ENCODE peak calls at places on chromosomes 4 and X, in ten cellular contexts. M, E, Z, H, G, Y, X, I, J and K are unnamed samples.

GRCh38 chr4:183142566-183143545 is 43.8 kb downstream of the WWC2 start:
- DNase-seq in I (no peak), Z (peak; percentile 80), J (no peak), H (no peak), Y (no peak), M (peak; percentile 94), E (peak; percentile 82), G (no peak), X (no peak), K (no peak)

GRCh38 chr4:7879127-7879526 is 60.5 kb downstream of the AFAP1 start:
- DNase-seq in M (no peak), Y (no peak), Z (no peak), X (no peak), I (no peak), J (no peak), G (no peak), H (no peak), E (no peak), K (no peak)

GRCh38 chr4:5629542-5629941 is 78.8 kb downstream of the EVC2 start:
- DNase-seq in I (no peak), Y (no peak), M (no peak), J (no peak), E (no peak), H (no peak), G (no peak), X (no peak), Z (no peak), K (no peak)

GRCh38 chr4:189507060-189507459 is 433.6 kb upstream of the FRG1 start:
- DNase-seq in I (no peak), Y (no peak), X (no peak), M (no peak), G (no peak), E (no peak), Z (no peak), J (no peak), H (no peak), K (no peak)

GRCh38 chr4:86329431-86329830 is 30.4 kb downstream of the MAPK10 start:
- DNase-seq in X (no peak), H (no peak), I (no peak), E (no peak), J (no peak), M (no peak), Z (no peak), G (no peak), Y (no peak), K (no peak)

GRCh38 chr4:108743021-108743420 is 19.8 kb downstream of the ETNPPL start:
- DNase-seq in Y (no peak), X (no peak), G (no peak), Z (no peak), H (no peak), J (no peak), M (no peak), I (peak; percentile 66), E (peak; percentile 33), K (no peak)

GRCh38 chrX:131675596-131676194 is 131.8 kb downstream of the OR13H1 start:
- DNase-seq in M (peak; percentile 17), H (no peak), J (no peak), Z (no peak), I (no peak), Y (no peak), X (no peak), G (no peak), E (peak; percentile 48), K (no peak)

GRCh38 chr4:7309636-7310035 is 117.3 kb downstream of the SORCS2 start:
- DNase-seq in Z (no peak), Y (no peak), H (no peak), G (no peak), X (no peak), I (no peak), E (no peak), M (no peak), J (no peak), K (no peak)

GRCh38 chr4:100299019-100299418 is 108.8 kb upstream of the DDIT4L start:
- DNase-seq in E (no peak), M (peak; percentile 68), H (no peak), G (no peak), I (no peak), X (no peak), J (no peak), Z (peak; percentile 94), Y (no peak), K (no peak)

GRCh38 chrX:362351-362750 is 24.4 kb downstream of the PPP2R3B start:
- DNase-seq in X (no peak), E (no peak), H (no peak), Z (no peak), I (no peak), Y (no peak), M (no peak), J (no peak), G (no peak), K (peak; percentile 43)

GRCh38 chrX:96480081-96480480 is 204.6 kb upstream of the DIAPH2 start:
- DNase-seq in J (no peak), Y (no peak), M (no peak), G (no peak), H (no peak), Z (peak; percentile 34), E (no peak), I (no peak), X (no peak), K (no peak)

GRCh38 chr4:65669008-65669971 is 999 bp downstream of the EPHA5 start:
- DNase-seq in G (no peak), E (peak; percentile 19), X (no peak), Z (peak; percentile 61), Y (peak; percentile 7), H (no peak), I (no peak), M (no peak), J (no peak), K (peak; percentile 49)

GRCh38 chr4:136917312-136918110 is 614.8 kb downstream of the PCDH18 start:
- DNase-seq in E (no peak), M (no peak), I (no peak), Y (no peak), H (no peak), G (no peak), J (no peak), Z (no peak), X (no peak), K (no peak)

GRCh38 chr4:145521282-145521681 is 39.6 kb downstream of the SMAD1 start:
- DNase-seq in E (no peak), I (no peak), X (no peak), J (no peak), H (no peak), M (no peak), Y (no peak), G (no peak), Z (no peak), K (no peak)

GRCh38 chrX:46837543-46838481 is 969 bp downstream of the RP2 start:
- DNase-seq in G (no peak), J (no peak), H (no peak), Y (no peak), M (peak; percentile 44), Z (peak; percentile 25), I (no peak), E (no peak), X (peak; percentile 19), K (no peak)

GRCh38 chr4:182789588-182789987 is 127.6 kb downstream of the DCTD start:
- DNase-seq in G (no peak), J (no peak), M (no peak), I (no peak), E (no peak), H (no peak), Y (no peak), X (no peak), Z (no peak), K (no peak)

GRCh38 chrX:120732461-120732860 is 102.6 kb upstream of the C1GALT1C1 start:
- DNase-seq in H (no peak), E (no peak), G (no peak), I (no peak), M (no peak), Z (no peak), Y (no peak), J (no peak), X (no peak), K (no peak)

GRCh38 chr4:170805352-170805751 is 715.6 kb upstream of the AADAT start:
- DNase-seq in I (no peak), M (no peak), E (peak; percentile 37), Y (no peak), X (no peak), G (no peak), J (no peak), H (no peak), Z (no peak), K (no peak)

GRCh38 chr4:81472249-81473085 is 760 bp upstream of the RASGEF1B start:
- DNase-seq in I (peak; percentile 66), G (peak; percentile 43), Z (peak; percentile 8), H (no peak), E (peak; percentile 30), J (peak; percentile 19), M (peak; percentile 3), Y (no peak), X (peak; percentile 39), K (no peak)

GRCh38 chrX:30875957-30876356 is 13.1 kb downstream of the TAB3 start:
- DNase-seq in I (no peak), H (no peak), M (peak; percentile 65), E (no peak), G (peak; percentile 30), J (peak; percentile 2), Y (no peak), Z (peak; percentile 64), X (no peak), K (no peak)

GRCh38 chrX:16712116-16712824 is at the start of gene CTPS2:
- DNase-seq in I (no peak), H (no peak), Y (peak; percentile 65), M (peak; percentile 64), E (peak; percentile 11), X (peak; percentile 13), J (peak; percentile 58), G (peak; percentile 59), Z (peak; percentile 36), K (peak; percentile 85)

GRCh38 chrX:48939417-48940228 is 17.8 kb downstream of the OTUD5 start:
- DNase-seq in E (no peak), M (no peak), X (no peak), H (no peak), Y (no peak), I (no peak), G (no peak), Z (no peak), J (no peak), K (no peak)

GRCh38 chr4:121070696-121071639 is 1.4 kb downstream of the NDNF start:
- DNase-seq in E (peak; percentile 34), J (peak; percentile 30), H (no peak), M (peak; percentile 11), I (no peak), Z (no peak), G (peak; percentile 44), Y (peak; percentile 50), X (peak; percentile 6), K (peak; percentile 82)

GRCh38 chr4:137946423-137946822 is 295.7 kb downstream of the SLC7A11 start:
- DNase-seq in J (no peak), Y (no peak), I (no peak), H (no peak), X (no peak), M (no peak), E (no peak), G (no peak), Z (peak; percentile 39), K (no peak)